ENCODE peak calls at places on chromosome 17, in eight cellular contexts. C is gastrocnemius medialis, J is HCT116, O is stomach, M is IMR-90, F is heart left ventricle, U is sigmoid colon, S is ovary. W is an unnamed sample.
A peak's percentile ranks its signal among the peaks of the same experiment; 100 is the strongest.

GRCh38 chr17:17561408-17562144 is 29.9 kb downstream of the PEMT start:
- DNase-seq in O (peak; percentile 96), U (no peak), M (no peak), C (peak; percentile 53), S (no peak), J (no peak), F (no peak), W (peak; percentile 76)

GRCh38 chr17:81049973-81050551 is 15.1 kb downstream of the BAIAP2 start:
- DNase-seq in S (no peak), U (no peak), M (no peak), J (peak; percentile 91), F (peak; percentile 85), O (peak; percentile 89), C (no peak), W (peak; percentile 70)

GRCh38 chr17:55053855-55054254 is 85.3 kb downstream of the STXBP4 start:
- DNase-seq in O (no peak), J (no peak), C (no peak), F (no peak), U (no peak), S (no peak), M (peak; percentile 13), W (no peak)

GRCh38 chr17:31584436-31585279 is 193.2 kb downstream of the RAB11FIP4 start:
- DNase-seq in C (no peak), U (no peak), M (no peak), S (no peak), J (no peak), F (no peak), O (no peak), W (no peak)

GRCh38 chr17:80652751-80653330 is 108.2 kb downstream of the RPTOR start:
- DNase-seq in C (no peak), F (no peak), M (peak; percentile 22), O (no peak), S (no peak), U (no peak), J (no peak), W (no peak)

GRCh38 chr17:50919321-50920040 is 53.3 kb upstream of the TOB1 start:
- DNase-seq in F (peak; percentile 92), U (peak; percentile 97), J (no peak), O (peak; percentile 96), M (peak; percentile 82), S (peak; percentile 83), C (no peak), W (peak; percentile 96)

GRCh38 chr17:2174471-2175293 is 119.8 kb downstream of the HIC1 start:
- DNase-seq in F (peak; percentile 87), J (no peak), O (no peak), S (peak; percentile 73), M (peak; percentile 99), U (peak; percentile 87), C (peak; percentile 5), W (no peak)

GRCh38 chr17:37089998-37090397 is 141.2 kb downstream of the AATF start:
- DNase-seq in M (no peak), J (no peak), C (no peak), S (no peak), O (no peak), F (no peak), U (no peak), W (no peak)

GRCh38 chr17:78409191-78409621 is 30.8 kb downstream of the PGS1 start:
- DNase-seq in S (no peak), J (no peak), C (no peak), M (no peak), U (no peak), F (no peak), O (peak; percentile 83), W (no peak)

DNA sequence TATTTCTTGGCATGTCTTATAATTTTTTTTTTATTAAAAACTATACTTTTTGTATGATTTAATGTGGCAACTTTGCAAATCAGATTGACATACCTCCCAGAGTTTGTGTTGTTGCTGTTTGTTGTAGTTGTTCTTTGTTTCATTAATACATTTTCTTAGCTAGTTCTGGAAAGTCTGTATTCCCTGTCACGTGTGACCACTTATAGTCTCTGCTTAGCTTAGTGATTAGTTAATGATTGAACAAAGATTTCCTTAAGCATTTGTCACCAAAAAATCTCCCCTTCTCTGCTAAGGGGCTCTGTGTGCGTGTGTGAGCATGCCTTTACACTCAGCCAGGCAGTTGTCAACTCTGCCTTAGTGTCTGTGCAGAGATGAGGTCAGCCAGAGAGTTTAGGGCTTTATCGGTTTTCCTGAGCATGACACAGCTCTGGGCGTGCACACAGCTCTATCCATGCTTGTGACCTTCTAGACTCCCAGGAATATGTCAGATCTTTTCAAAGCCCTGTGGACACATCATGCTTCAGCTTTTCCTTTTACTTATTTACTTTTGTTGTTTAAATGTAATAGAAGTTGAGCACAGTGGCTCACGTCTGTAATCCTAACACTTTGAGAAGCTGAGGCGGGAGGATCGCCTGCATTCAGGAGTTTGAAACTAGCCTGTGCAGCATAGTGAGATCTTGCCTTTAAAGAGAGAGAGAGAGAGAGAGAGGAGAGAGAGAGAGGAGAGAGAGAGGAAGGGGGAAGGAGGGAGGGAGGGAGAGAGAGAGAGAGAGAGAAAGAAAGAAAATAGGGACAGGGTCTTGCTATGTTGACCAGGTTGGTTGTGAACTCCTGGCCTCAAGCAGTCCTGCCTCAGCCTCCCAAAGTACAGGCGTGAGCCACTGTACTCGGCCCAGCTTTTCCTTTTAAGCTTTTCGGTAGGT is 21.9 kb downstream of the DNAI2 start:
- DNase-seq in S (no peak), O (no peak), J (no peak), C (no peak), F (peak; percentile 1), U (no peak), M (no peak), W (no peak)
- TF ChIP-seq POLR2A in S (no peak), O (no peak), J (no peak), C (no peak), F (no peak), U (no peak), M (no peak), W (no peak)

GRCh38 chr17:19020016-19020415 is 15.5 kb upstream of the FAM83G start:
- DNase-seq in J (no peak), U (no peak), F (peak; percentile 20), C (no peak), M (no peak), S (no peak), O (no peak), W (no peak)
- H3K4me3 ChIP-seq in J (no peak overlapping the region), U (no peak overlapping the region), F (no peak overlapping the region), C (no peak overlapping the region), M (no peak overlapping the region), S (no peak overlapping the region), O (no peak overlapping the region), W (no peak overlapping the region)

GRCh38 chr17:30232822-30233427 is 2.6 kb downstream of the SLC6A4 start:
- DNase-seq in J (no peak), C (no peak), M (no peak), F (no peak), S (no peak), U (no peak), O (no peak), W (no peak)
- H3K27me3 ChIP-seq in J (peaks cover 33% of the 10 kb centered on the region), C (peaks cover 36% of the 10 kb centered on the region), M (peaks cover 77% of the 10 kb centered on the region), F (peaks cover 15% of the 10 kb centered on the region), S (no peaks in the 10 kb centered on the region), U (peaks cover 10% of the 10 kb centered on the region), O (peaks cover 49% of the 10 kb centered on the region), W (peaks cover 26% of the 10 kb centered on the region)

DNA sequence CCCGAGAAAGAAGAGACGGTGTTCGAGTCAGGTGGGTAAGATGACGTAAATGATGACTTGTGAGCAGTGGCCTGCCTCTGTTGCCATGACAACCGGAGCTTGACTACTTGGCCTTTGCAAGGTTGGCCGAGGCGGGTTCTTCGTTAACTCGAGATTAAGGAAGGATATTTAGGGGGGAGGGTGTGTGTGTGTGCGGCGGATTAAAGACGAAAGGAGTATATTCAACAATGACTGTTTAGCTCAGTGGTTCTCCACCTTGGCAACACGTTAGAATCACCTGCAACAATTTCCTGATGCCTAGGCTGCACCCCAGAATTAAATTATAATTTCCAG is 398 bp upstream of the WIPF2 start:
- DNase-seq in J (peak; percentile 47), M (peak; percentile 86), C (peak; percentile 14), O (peak; percentile 61), S (peak; percentile 76), F (peak; percentile 65), U (peak; percentile 89), W (no peak)
- TF ChIP-seq POLR2A in J (peak; percentile 14), M (no peak), C (no peak), O (no peak), S (no peak), F (no peak), U (no peak), W (no peak)

DNA sequence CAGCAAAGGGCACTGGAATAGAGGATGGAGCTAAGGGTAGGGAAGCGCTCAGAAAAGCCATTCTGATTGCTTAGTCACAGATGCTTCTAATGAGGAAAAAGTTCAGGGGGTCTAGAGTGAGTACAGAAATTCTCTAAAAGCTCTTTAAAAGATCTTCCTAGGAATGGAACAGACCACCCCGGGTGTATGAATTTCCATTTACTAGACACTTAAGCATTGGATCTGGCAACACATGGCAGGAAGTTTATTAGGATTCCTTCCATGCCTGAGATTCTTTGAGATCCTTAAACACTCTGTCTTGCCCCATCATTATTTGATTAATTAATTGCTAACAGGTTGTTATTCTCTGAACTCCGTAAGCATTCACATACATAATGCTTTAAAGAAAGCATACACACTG is 8.5 kb downstream of the KRTAP9-7 start:
- DNase-seq in M (peak; percentile 41), S (no peak), U (no peak), F (no peak), J (no peak), C (no peak), O (no peak), W (no peak)
- H3K4me3 ChIP-seq in M (no peak overlapping the region), S (no peak overlapping the region), U (no peak overlapping the region), F (no peak overlapping the region), J (no peak overlapping the region), C (no peak overlapping the region), O (no peak overlapping the region), W (no peak overlapping the region)

GRCh38 chr17:49890077-49890821 is 42.4 kb upstream of the TAC4 start:
- DNase-seq in C (no peak), M (no peak), F (no peak), U (no peak), J (no peak), S (no peak), O (no peak), W (no peak)
- H3K27me3 ChIP-seq in C (peaks cover 28% of the 10 kb centered on the region), M (peaks cover 89% of the 10 kb centered on the region), F (peaks cover 75% of the 10 kb centered on the region), U (peaks cover 6% of the 10 kb centered on the region), J (no peaks in the 10 kb centered on the region), S (no peaks in the 10 kb centered on the region), O (peaks cover 95% of the 10 kb centered on the region), W (no peaks in the 10 kb centered on the region)

GRCh38 chr17:48614904-48615211 is 234 bp downstream of the HOXB8 start:
- DNase-seq in J (no peak), U (no peak), S (no peak), C (no peak), O (no peak), F (no peak), M (no peak), W (no peak)
- TF ChIP-seq POLR2A in J (no peak), U (no peak), S (no peak), C (no peak), O (no peak), F (no peak), M (no peak), W (no peak)

DNA sequence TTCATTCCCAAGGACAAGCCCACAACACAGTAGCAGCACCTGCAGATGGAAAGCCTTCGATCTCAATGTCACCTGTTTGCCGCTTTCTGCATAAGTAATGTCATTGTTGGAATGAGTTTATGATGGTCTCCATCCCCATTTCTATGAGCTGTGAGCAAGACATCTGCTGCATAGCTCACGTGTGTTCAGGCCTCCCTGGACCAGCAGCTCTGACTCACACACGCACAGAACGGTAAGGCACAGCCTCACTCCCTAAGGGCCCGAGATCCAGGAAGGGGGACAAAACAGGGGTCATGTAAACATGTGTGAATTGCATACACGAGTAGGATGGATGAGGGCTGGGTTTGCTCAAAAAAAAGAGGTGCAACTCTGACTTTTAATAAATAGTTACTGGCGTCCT is 223.1 kb downstream of the SOX9 start:
- DNase-seq in O (no peak), J (no peak), S (no peak), M (peak; percentile 55), F (no peak), C (no peak), U (no peak), W (no peak)
- H3K4me3 ChIP-seq in O (no peak overlapping the region), J (no peak overlapping the region), S (no peak overlapping the region), M (no peak overlapping the region), F (no peak overlapping the region), C (no peak overlapping the region), U (no peak overlapping the region), W (no peak overlapping the region)

GRCh38 chr17:7742729-7743128 is 25.2 kb downstream of the DNAH2 start:
- DNase-seq in U (no peak), F (no peak), J (no peak), S (no peak), O (no peak), M (no peak), C (no peak), W (no peak)
- H3K27me3 ChIP-seq in U (no peaks in the 10 kb centered on the region), F (peaks cover 7% of the 10 kb centered on the region), J (no peaks in the 10 kb centered on the region), S (no peaks in the 10 kb centered on the region), O (peaks cover 54% of the 10 kb centered on the region), M (peaks cover 27% of the 10 kb centered on the region), C (no peaks in the 10 kb centered on the region), W (no peaks in the 10 kb centered on the region)